ENCODE peak calls at places on chromosome 15, in seven cellular contexts. L is NT2/D1, Z is neural progenitor cell, U is GM23338, F is astrocyte, T is right atrium auricular region, A is tibial artery. Q is an unnamed sample. For H3K4me1 and H3K27me3, the result is how much of the 10 kb centered on the place peaks cover.

GRCh38 chr15:95932141-95932540 is 398.4 kb upstream of the NR2F2 start:
- DNase-seq in L (no peak), Z (no peak), U (no peak), F (no peak), T (no peak), A (no peak), Q (no peak)

GRCh38 chr15:44092221-44092620 is 102.8 kb downstream of the FRMD5 start:
- DNase-seq in L (no peak), Z (no peak), U (no peak), F (peak), T (no peak), A (no peak), Q (no peak)

GRCh38 chr15:31352911-31353811 is 26.5 kb downstream of the KLF13 start:
- DNase-seq in L (no peak), Z (no peak), U (no peak), F (peak), T (no peak), A (peak), Q (peak)

GRCh38 chr15:48939686-48940085 is 24.0 kb downstream of the SHC4 start:
- DNase-seq in L (no peak), Z (no peak), U (no peak), F (peak), T (no peak), A (no peak), Q (no peak)

GRCh38 chr15:73753250-73754130 is at the start of gene INSYN1:
- DNase-seq in L (no peak), Z (peak), U (peak), F (peak), T (no peak), A (no peak), Q (peak)

GRCh38 chr15:40354408-40355171 is 3.4 kb upstream of the DISP2 start:
- DNase-seq in L (no peak), Z (peak), U (peak), F (peak), T (no peak), A (no peak), Q (peak)

GRCh38 chr15:50162988-50163718 is 18.8 kb upstream of the SLC27A2 start:
- DNase-seq in L (no peak), Z (no peak), U (no peak), F (peak), T (no peak), A (no peak), Q (no peak)

GRCh38 chr15:67997996-67998395 is 56.1 kb upstream of the PIAS1 start:
- DNase-seq in L (no peak), Z (no peak), U (no peak), F (peak), T (no peak), A (no peak), Q (no peak)

GRCh38 chr15:54082836-54083492 is 104.7 kb downstream of the UNC13C start:
- DNase-seq in L (peak), Z (peak), U (peak), F (no peak), T (no peak), A (no peak), Q (peak)

GRCh38 chr15:65110676-65111292 is 4.2 kb downstream of the UBAP1L start:
- DNase-seq in L (no peak), Z (peak), U (no peak), F (peak), T (peak), A (peak), Q (no peak)

GRCh38 chr15:97623091-97623661 is 337.3 kb upstream of the ARRDC4 start:
- DNase-seq in L (no peak), Z (no peak), U (peak), F (no peak), T (no peak), A (no peak), Q (no peak)

GRCh38 chr15:72179950-72180581 is 17.5 kb downstream of the GRAMD2A start:
- DNase-seq in L (no peak), Z (peak), U (peak), F (no peak), T (no peak), A (no peak), Q (no peak)

GRCh38 chr15:22892333-22892732 is 53.9 kb downstream of the NIPA2 start:
- DNase-seq in L (no peak), Z (no peak), U (no peak), F (no peak), T (no peak), A (no peak), Q (peak)

GRCh38 chr15:33907326-33907725 is 61.0 kb upstream of the CHRM5 start:
- DNase-seq in L (no peak), Z (no peak), U (no peak), F (no peak), T (no peak), A (no peak), Q (no peak)

GRCh38 chr15:51379390-51379789 is 37.9 kb downstream of the GLDN start:
- DNase-seq in L (no peak), Z (no peak), U (no peak), F (no peak), T (no peak), A (no peak), Q (no peak)

GRCh38 chr15:20671665-20672064 is 130.1 kb upstream of the GOLGA6L6 start:
- DNase-seq in L (no peak), Z (no peak), U (no peak), F (no peak), T (no peak), A (no peak), Q (no peak)

GRCh38 chr15:81825136-81825535 is 220.7 kb downstream of the MEX3B start:
- DNase-seq in L (no peak), Z (no peak), U (no peak), F (no peak), T (no peak), A (no peak), Q (no peak)

GRCh38 chr15:61598655-61599054 is 369.6 kb upstream of the RORA start:
- DNase-seq in L (no peak), Z (peak), U (no peak), F (no peak), T (no peak), A (no peak), Q (no peak)

GRCh38 chr15:43183270-43183669 is 1.9 kb upstream of the CCNDBP1 start:
- DNase-seq in L (no peak), Z (no peak), U (no peak), F (no peak), T (no peak), A (no peak), Q (no peak)

GRCh38 chr15:56732135-56732880 is 1.0 kb downstream of the ZNF280D start:
- DNase-seq in L (no peak), Z (no peak), U (peak), F (peak), T (no peak), A (no peak), Q (peak)

GRCh38 chr15:96416934-96417759 is 86.6 kb downstream of the NR2F2 start:
- DNase-seq in L (no peak), Z (peak), U (peak), F (no peak), T (no peak), A (no peak), Q (no peak)

GRCh38 chr15:71275098-71275497 is 159.8 kb downstream of the THSD4 start:
- DNase-seq in L (no peak), Z (no peak), U (no peak), F (peak), T (no peak), A (no peak), Q (no peak)

GRCh38 chr15:45164914-45165313 is 22.9 kb downstream of the SHF start:
- DNase-seq in L (no peak), Z (no peak), U (no peak), F (no peak), T (no peak), A (no peak), Q (no peak)

GRCh38 chr15:75945953-75946352 is 42.3 kb downstream of the FBXO22 start:
- DNase-seq in L (no peak), Z (no peak), U (no peak), F (peak), T (no peak), A (no peak), Q (no peak)

GRCh38 chr15:34336947-34337556 is 529 bp downstream of the SLC12A6 start:
- DNase-seq in L (no peak), Z (peak), U (peak), F (no peak), T (no peak), A (no peak), Q (no peak)

GRCh38 chr15:65423977-65424679 is 1.4 kb upstream of the IGDCC4 start:
- DNase-seq in L (no peak), Z (no peak), U (peak), F (peak), T (no peak), A (no peak), Q (no peak)

GRCh38 chr15:64911317-64912186 is at the start of gene ANKDD1A:
- DNase-seq in L (no peak), Z (peak), U (peak), F (no peak), T (peak), A (peak), Q (peak)

GRCh38 chr15:38709196-38709595 is 144.6 kb upstream of the RASGRP1 start:
- DNase-seq in L (no peak), Z (no peak), U (no peak), F (no peak), T (no peak), A (no peak), Q (no peak)

GRCh38 chr15:38707802-38708671 is 143.4 kb upstream of the RASGRP1 start:
- DNase-seq in L (peak), Z (peak), U (peak), F (peak), T (no peak), A (no peak), Q (peak)

GRCh38 chr15:38705421-38706219 is 141.0 kb upstream of the RASGRP1 start:
- DNase-seq in L (no peak), Z (peak), U (peak), F (no peak), T (no peak), A (no peak), Q (no peak)

GRCh38 chr15:38706956-38707355 is 142.3 kb upstream of the RASGRP1 start:
- DNase-seq in L (no peak), Z (no peak), U (no peak), F (no peak), T (no peak), A (no peak), Q (no peak)

GRCh38 chr15:38708672-38709188 is 144.1 kb upstream of the RASGRP1 start:
- DNase-seq in L (no peak), Z (no peak), U (no peak), F (peak), T (no peak), A (no peak), Q (no peak)
- H3K4me1 ChIP-seq in L (under half), Z (under half), U (under half), F (under half), T (under half), A (under half), Q (under half)

GRCh38 chr15:38216763-38217162 is 35.9 kb upstream of the SPRED1 start:
- DNase-seq in L (no peak), Z (no peak), U (no peak), F (no peak), T (no peak), A (no peak), Q (no peak)

GRCh38 chr15:38212759-38213158 is 39.9 kb upstream of the SPRED1 start:
- DNase-seq in L (no peak), Z (no peak), U (no peak), F (no peak), T (no peak), A (no peak), Q (no peak)

GRCh38 chr15:38211249-38211648 is 41.4 kb upstream of the SPRED1 start:
- DNase-seq in L (no peak), Z (no peak), U (no peak), F (no peak), T (no peak), A (no peak), Q (no peak)

GRCh38 chr15:38215707-38216106 is 36.9 kb upstream of the SPRED1 start:
- DNase-seq in L (no peak), Z (no peak), U (no peak), F (peak), T (no peak), A (no peak), Q (no peak)

GRCh38 chr15:38213392-38213791 is 39.2 kb upstream of the SPRED1 start:
- DNase-seq in L (no peak), Z (no peak), U (no peak), F (no peak), T (no peak), A (no peak), Q (no peak)
- H3K27me3 ChIP-seq in L (under half), Z (under half), U (under half), F (under half), T (under half), A (under half), Q (under half)

DNA sequence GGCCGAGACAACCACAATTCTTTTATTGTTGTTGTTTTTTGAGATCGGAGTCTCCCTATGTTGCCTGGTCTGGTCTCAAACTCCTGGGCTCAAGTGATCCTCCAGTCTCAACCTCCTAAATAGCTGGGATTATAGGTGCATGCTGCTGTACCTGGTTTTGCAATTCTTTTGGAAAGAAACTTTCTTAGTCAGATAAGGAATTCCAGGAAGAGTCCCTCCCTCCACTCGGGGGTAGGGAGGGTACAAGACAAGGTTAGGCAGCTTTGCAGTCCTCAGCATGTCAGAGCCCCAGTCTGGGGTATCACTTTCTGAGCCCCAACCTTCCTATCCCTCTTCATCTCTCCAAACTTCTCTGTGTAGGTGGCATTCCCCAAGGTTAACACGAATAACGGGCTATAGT is 33.8 kb upstream of the FURIN start:
- DNase-seq in L (no peak), Z (no peak), U (no peak), F (no peak), T (no peak), A (no peak), Q (no peak)
- H3K4me1 ChIP-seq in L (under half), Z (under half), U (under half), F (under half), T (under half), A (under half), Q (under half)

GRCh38 chr15:25858952-25859760 is 4.0 kb downstream of the ATP10A start:
- DNase-seq in L (no peak), Z (no peak), U (no peak), F (no peak), T (no peak), A (no peak), Q (no peak)
- H3K27me3 ChIP-seq in L (under half), Z (half or more), U (under half), F (under half), T (under half), A (under half), Q (under half)

DNA sequence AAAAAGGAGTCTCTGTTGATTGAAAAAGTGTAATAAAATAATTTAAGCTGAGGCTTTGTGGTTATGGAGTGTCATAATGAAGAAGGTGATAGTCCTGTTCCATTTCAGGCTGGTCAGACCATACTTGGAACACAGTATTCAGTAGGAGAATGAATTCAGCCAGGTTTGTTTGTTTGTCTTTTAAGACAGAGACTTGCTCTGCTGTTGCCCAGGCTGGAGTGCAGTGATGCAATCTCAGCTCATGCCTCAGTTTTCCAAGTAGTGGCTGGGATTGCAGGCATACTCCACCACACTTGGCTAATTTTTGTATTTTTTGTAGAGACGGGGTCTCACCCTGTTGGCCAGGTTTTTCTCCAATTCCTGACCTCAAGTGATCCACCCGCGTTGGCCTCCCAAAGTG is 33.5 kb downstream of the IQGAP1 start:
- DNase-seq in L (no peak), Z (no peak), U (no peak), F (no peak), T (no peak), A (no peak), Q (no peak)
- H3K4me1 ChIP-seq in L (under half), Z (under half), U (under half), F (under half), T (half or more), A (under half), Q (under half)

GRCh38 chr15:52786436-52787122 is 3.6 kb downstream of the ONECUT1 start:
- DNase-seq in L (no peak), Z (peak), U (peak), F (no peak), T (no peak), A (no peak), Q (no peak)

GRCh38 chr15:52785672-52786406 is 4.3 kb downstream of the ONECUT1 start:
- DNase-seq in L (no peak), Z (peak), U (peak), F (no peak), T (no peak), A (no peak), Q (no peak)

GRCh38 chr15:52787549-52788098 is 2.5 kb downstream of the ONECUT1 start:
- DNase-seq in L (no peak), Z (peak), U (peak), F (no peak), T (no peak), A (no peak), Q (no peak)

GRCh38 chr15:52788099-52788986 is 1.8 kb downstream of the ONECUT1 start:
- DNase-seq in L (no peak), Z (peak), U (peak), F (no peak), T (no peak), A (no peak), Q (no peak)

GRCh38 chr15:52787123-52787503 is 3.0 kb downstream of the ONECUT1 start:
- DNase-seq in L (no peak), Z (peak), U (peak), F (no peak), T (no peak), A (no peak), Q (no peak)
- H3K27me3 ChIP-seq in L (under half), Z (half or more), U (half or more), F (half or more), T (half or more), A (under half), Q (under half)

GRCh38 chr15:78065973-78066946 is 11.3 kb downstream of the TBC1D2B start:
- DNase-seq in L (no peak), Z (no peak), U (no peak), F (peak), T (no peak), A (peak), Q (no peak)
- H3K4me1 ChIP-seq in L (under half), Z (under half), U (half or more), F (half or more), T (half or more), A (under half), Q (half or more)

GRCh38 chr15:101045835-101046691 is 126.9 kb downstream of the LRRK1 start:
- DNase-seq in L (no peak), Z (no peak), U (no peak), F (no peak), T (peak), A (peak), Q (peak)

GRCh38 chr15:101043011-101043410 is 123.9 kb downstream of the LRRK1 start:
- DNase-seq in L (no peak), Z (no peak), U (no peak), F (no peak), T (no peak), A (peak), Q (peak)

GRCh38 chr15:101043911-101044624 is 124.9 kb downstream of the LRRK1 start:
- DNase-seq in L (no peak), Z (no peak), U (no peak), F (no peak), T (peak), A (peak), Q (no peak)

GRCh38 chr15:101045236-101045646 is 126.1 kb downstream of the LRRK1 start:
- DNase-seq in L (no peak), Z (no peak), U (no peak), F (no peak), T (peak), A (peak), Q (peak)

DNA sequence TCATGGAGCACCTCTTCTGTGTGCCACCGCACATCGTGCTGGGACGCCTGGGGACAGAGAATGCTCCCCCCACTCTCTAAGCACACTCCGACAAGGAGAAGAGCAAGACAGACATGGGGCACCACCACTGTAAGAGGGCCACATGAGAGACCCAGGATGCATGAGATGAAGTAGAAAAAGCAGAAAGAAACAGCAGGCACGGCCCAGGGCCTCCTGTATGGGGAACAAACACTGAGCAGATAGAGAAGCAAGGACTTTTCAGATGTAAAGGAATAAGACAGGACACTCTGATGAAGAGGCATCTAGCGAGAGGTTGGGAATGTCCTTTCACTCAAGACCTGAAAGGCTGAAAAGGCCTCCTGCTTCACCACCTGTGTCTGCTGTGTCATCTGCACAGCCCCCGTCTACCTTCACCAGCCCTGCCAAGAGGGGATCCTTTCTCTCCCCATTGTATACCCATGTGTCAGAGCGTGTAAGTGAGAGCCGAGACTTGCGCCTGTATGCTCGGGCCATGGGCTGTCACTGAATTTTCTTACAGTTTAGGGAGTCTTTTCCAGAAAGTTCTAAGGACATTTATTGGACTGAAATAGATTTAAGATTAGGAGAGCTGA is 125.6 kb downstream of the LRRK1 start:
- DNase-seq in L (no peak), Z (no peak), U (no peak), F (no peak), T (peak), A (peak), Q (peak)
- H3K27me3 ChIP-seq in L (under half), Z (under half), U (under half), F (under half), T (under half), A (under half), Q (under half)

Q was measured in testis.